ENCODE peak calls at places on chromosomes 16 and 17, in four cellular contexts. J is GM13976, Y is mucosa of descending colon, O is GM12865. N is an unnamed sample.

GRCh38 chr16:56862776-56863175 is 2.2 kb upstream of the SLC12A3 start:
- DNase-seq in J (no peak), Y (no peak), O (no peak), N (no peak)

GRCh38 chr17:59642535-59642934 is 22.8 kb downstream of the CLTC start:
- DNase-seq in J (no peak), Y (no peak), O (no peak), N (no peak)

GRCh38 chr17:7226721-7227710 is 7.3 kb downstream of the ACADVL start:
- DNase-seq in J (no peak), Y (no peak), O (no peak), N (no peak)

GRCh38 chr17:34474706-34475105 is 104.7 kb upstream of the TMEM132E start:
- DNase-seq in J (no peak), Y (no peak), O (no peak), N (no peak)

GRCh38 chr17:33322063-33322462 is 29.0 kb upstream of the ASIC2 start:
- DNase-seq in J (no peak), Y (no peak), O (no peak), N (no peak)

GRCh38 chr16:81465375-81465943 is 20.9 kb downstream of the CMIP start:
- DNase-seq in J (no peak), Y (no peak), O (no peak), N (no peak)

GRCh38 chr16:57810197-57811024 is 8.1 kb upstream of the KIFC3 start:
- DNase-seq in J (peak), Y (peak), O (peak), N (peak)

GRCh38 chr17:4005296-4006164 is 41.3 kb upstream of the ATP2A3 start:
- DNase-seq in J (no peak), Y (no peak), O (no peak), N (no peak)

GRCh38 chr16:23518435-23518891 is 8.2 kb upstream of the GGA2 start:
- DNase-seq in J (no peak), Y (no peak), O (peak), N (no peak)

GRCh38 chr17:9199474-9200196 is 178.3 kb downstream of the NTN1 start:
- DNase-seq in J (no peak), Y (peak), O (peak), N (no peak)

GRCh38 chr17:21019976-21020575 is 22.7 kb downstream of the USP22 start:
- DNase-seq in J (no peak), Y (peak), O (peak), N (no peak)

GRCh38 chr17:83136156-83136555 is 56.7 kb downstream of the METRNL start:
- DNase-seq in J (no peak), Y (no peak), O (no peak), N (no peak)

GRCh38 chr16:79770244-79771064 is 169.9 kb upstream of the MAF start:
- DNase-seq in J (peak), Y (peak), O (peak), N (peak)

GRCh38 chr17:42120161-42121065 is 754 bp downstream of the KAT2A start:
- DNase-seq in J (peak), Y (peak), O (peak), N (peak)

GRCh38 chr17:57413848-57414651 is 157.7 kb downstream of the MSI2 start:
- DNase-seq in J (no peak), Y (peak), O (no peak), N (no peak)

GRCh38 chr17:83100220-83100852 is 20.9 kb downstream of the METRNL start:
- DNase-seq in J (no peak), Y (peak), O (no peak), N (no peak)

GRCh38 chr17:32226881-32227280 is 38.8 kb upstream of the RHBDL3 start:
- DNase-seq in J (no peak), Y (no peak), O (no peak), N (no peak)

GRCh38 chr17:47225436-47225858 is 16.3 kb downstream of the MYL4 start:
- DNase-seq in J (no peak), Y (no peak), O (no peak), N (no peak)

GRCh38 chr16:46748775-46749705 is 896 bp upstream of the MYLK3 start:
- DNase-seq in J (peak), Y (no peak), O (peak), N (peak)

GRCh38 chr17:51585514-51586104 is 325.3 kb downstream of the UTP18 start:
- DNase-seq in J (peak), Y (no peak), O (peak), N (no peak)

GRCh38 chr16:58125781-58126335 is 3.3 kb downstream of the CFAP20 start:
- DNase-seq in J (no peak), Y (no peak), O (no peak), N (no peak)

GRCh38 chr16:6528217-6528616 is 804.4 kb upstream of the RBFOX1 start:
- DNase-seq in J (no peak), Y (no peak), O (no peak), N (no peak)

GRCh38 chr17:79406316-79406715 is 204.5 kb downstream of the RBFOX3 start:
- DNase-seq in J (no peak), Y (no peak), O (no peak), N (no peak)

GRCh38 chr16:12793120-12793889 is 10.4 kb downstream of the CPPED1 start:
- DNase-seq in J (no peak), Y (no peak), O (no peak), N (no peak)

GRCh38 chr17:64003526-64004121 is 5.5 kb downstream of the PRR29 start:
- DNase-seq in J (peak), Y (no peak), O (no peak), N (peak)

GRCh38 chr16:55037051-55037450 is 106.4 kb downstream of the IRX5 start:
- DNase-seq in J (no peak), Y (no peak), O (no peak), N (no peak)

GRCh38 chr17:63442549-63443035 is 3.5 kb downstream of the CYB561 start:
- DNase-seq in J (peak), Y (no peak), O (peak), N (peak)

GRCh38 chr17:38674013-38674748 is 576 bp downstream of the EPOP start:
- DNase-seq in J (no peak), Y (peak), O (peak), N (no peak)

DNA sequence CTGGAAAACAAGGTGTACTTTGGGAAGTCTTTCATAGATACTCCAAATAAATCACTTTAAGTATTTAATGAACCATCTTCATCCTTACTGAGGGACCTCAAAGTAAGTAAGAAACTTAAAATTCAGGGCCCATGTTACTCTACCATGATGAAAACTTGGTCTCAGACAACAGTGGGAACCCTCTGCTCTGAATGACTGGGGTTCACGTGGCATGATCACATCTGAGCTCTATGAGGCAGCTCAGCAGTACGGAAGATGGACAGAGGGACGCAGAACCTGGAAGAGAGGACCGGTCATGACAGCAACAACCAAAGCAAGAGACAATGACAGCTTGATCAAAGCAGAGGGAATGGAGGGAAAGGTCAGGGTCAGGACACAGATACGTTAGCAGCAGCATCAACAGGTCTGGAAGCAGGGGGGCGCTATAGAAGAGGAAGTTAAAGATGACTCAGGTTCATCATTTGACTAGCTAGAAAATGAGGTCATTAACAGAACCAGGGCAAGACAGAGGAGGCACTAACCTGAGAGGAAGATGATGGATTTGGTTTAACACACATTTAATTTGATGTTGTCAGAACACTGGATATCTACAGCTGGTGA is 9.5 kb downstream of the XPO6 start:
- DNase-seq in J (peak), Y (no peak), O (no peak), N (peak)
- TF ChIP-seq CTCF in J (peak), Y (no peak), O (peak), N (peak)

DNA sequence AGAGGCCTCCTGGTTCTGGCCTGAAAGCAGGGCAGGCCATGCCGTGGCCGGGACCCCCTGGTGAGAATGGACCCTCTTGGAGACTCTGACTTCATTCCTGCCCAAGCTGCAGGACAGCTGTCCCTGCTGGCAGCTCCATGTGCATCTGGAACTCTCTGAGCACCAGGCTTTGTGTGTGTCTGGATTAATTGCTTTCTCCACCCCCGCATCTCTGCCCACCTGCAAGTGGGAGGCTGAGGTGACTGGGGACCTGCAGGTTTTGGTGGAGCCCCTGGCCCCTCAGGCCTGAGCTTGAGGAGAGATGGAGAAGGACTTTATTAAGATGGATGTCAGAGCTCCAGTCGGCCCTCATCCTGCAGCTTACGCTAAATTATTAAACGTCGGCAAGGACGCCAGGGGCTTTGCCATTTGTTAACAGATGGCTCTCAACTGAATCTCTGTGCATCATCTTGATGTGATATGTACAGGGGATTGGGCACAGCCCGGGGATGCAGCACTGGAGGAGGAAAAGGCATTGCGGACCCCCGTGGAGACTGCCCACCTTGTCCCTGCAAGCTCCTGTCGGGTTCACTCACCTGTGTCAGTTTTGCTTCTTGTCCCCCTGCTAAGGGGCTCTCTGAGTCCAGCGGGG is 154.2 kb upstream of the RPL38 start:
- DNase-seq in J (no peak), Y (no peak), O (no peak), N (no peak)
- TF ChIP-seq CTCF in J (no peak), Y (no peak), O (no peak), N (no peak)

DNA sequence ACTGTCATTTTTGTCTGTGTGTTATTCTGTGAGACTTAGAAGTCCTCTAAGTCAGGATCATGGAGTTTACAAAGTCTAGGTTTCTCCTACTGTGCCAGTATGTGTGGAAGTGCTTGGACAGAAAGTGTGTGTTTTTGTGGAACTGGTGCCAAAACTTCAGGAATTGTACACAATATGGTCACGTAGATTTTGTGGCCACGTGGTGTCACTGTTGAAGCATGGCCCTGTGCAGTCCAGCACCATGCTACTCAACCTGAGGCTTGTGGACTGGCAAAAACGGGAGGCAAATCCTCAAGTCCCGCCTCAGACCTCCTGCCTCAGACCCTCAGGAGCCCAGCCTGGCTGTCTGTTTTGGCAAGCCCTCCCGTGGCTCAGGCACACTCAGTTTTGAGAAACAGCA is 16.7 kb upstream of the ALKBH5 start:
- DNase-seq in J (no peak), Y (no peak), O (no peak), N (no peak)
- TF ChIP-seq CTCF in J (no peak), Y (no peak), O (no peak), N (peak)

GRCh38 chr16:50888486-50889261 is 146.8 kb downstream of the CYLD start:
- DNase-seq in J (no peak), Y (no peak), O (no peak), N (no peak)
- TF ChIP-seq CTCF in J (no peak), Y (no peak), O (no peak), N (no peak)

DNA sequence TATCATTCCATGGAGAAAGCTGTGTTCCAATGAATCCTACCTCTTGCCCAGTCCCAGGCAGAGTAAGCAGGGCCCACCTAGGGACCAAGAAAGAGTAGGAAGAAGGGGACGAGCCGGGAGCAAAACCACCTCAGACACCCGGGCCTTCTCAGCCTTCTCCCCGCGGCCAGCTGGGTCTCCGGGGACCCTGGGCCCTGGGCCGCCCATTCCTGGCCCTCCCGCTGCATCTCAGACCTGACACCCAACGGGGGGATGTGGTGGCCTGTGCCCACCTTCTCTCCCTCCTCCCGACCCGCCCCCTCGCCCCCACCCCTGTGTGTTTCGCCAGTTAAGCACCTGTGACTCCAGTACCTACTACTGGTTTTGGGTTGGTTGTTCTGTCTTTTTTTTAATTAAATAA is 11.4 kb upstream of the CACNG1 start:
- DNase-seq in J (no peak), Y (no peak), O (no peak), N (no peak)
- TF ChIP-seq CTCF in J (no peak), Y (no peak), O (no peak), N (no peak)